ENCODE peak calls at places on chromosome X, in nine cellular contexts. P is activated CD8-positive, alpha-beta T cell treated with anti-CD3 and anti-CD28 coated beads for 36 hours; O is cardiac muscle cell; T is BE2C; X is D721Med; S is GM12865; G is A549; Y is body of pancreas; R is heart left ventricle. J is an unnamed sample.

GRCh38 chrX:24339911-24340310 is 20.5 kb upstream of the SUPT20HL1 start:
- DNase-seq in T (no peak), P (no peak), Y (no peak), G (no peak), O (no peak), R (no peak), X (no peak), S (no peak), J (no peak)

GRCh38 chrX:21978346-21978745 is 37.8 kb downstream of the SMS start:
- DNase-seq in T (no peak), O (no peak), P (no peak), Y (no peak), X (no peak), G (no peak), R (no peak), S (no peak), J (no peak)

GRCh38 chrX:24506082-24506481 is 41.0 kb downstream of the PDK3 start:
- DNase-seq in G (peak), X (no peak), O (peak), R (no peak), P (peak), Y (no peak), T (no peak), S (peak), J (peak)

GRCh38 chrX:9091253-9091652 is 57.3 kb upstream of the FAM9B start:
- DNase-seq in O (no peak), P (no peak), R (no peak), T (no peak), S (peak), G (no peak), Y (no peak), X (no peak), J (no peak)

GRCh38 chrX:107750263-107750662 is 25.3 kb downstream of the TSC22D3 start:
- DNase-seq in P (no peak), S (no peak), T (no peak), O (no peak), Y (no peak), G (no peak), X (no peak), R (no peak), J (no peak)

GRCh38 chrX:20594985-20595384 is 328.3 kb upstream of the RPS6KA3 start:
- DNase-seq in O (peak), G (peak), P (no peak), X (no peak), T (no peak), Y (no peak), R (no peak), S (no peak), J (no peak)

GRCh38 chrX:113399501-113400192 is 559.0 kb upstream of the AMOT start:
- DNase-seq in S (no peak), T (no peak), Y (no peak), X (no peak), P (no peak), G (no peak), O (peak), R (no peak), J (peak)

GRCh38 chrX:41688835-41689234 is at the start of gene GPR34:
- DNase-seq in Y (no peak), S (no peak), G (no peak), O (no peak), T (no peak), P (peak), R (no peak), X (no peak), J (no peak)

GRCh38 chrX:78712381-78712780 is 35.1 kb upstream of the LPAR4 start:
- DNase-seq in O (no peak), X (no peak), Y (no peak), R (no peak), G (no peak), T (no peak), S (no peak), P (no peak), J (no peak)

GRCh38 chrX:78708830-78709229 is 38.7 kb upstream of the LPAR4 start:
- DNase-seq in G (no peak), R (no peak), S (no peak), X (no peak), Y (no peak), O (no peak), P (no peak), T (no peak), J (no peak)

GRCh38 chrX:78710146-78710545 is 37.4 kb upstream of the LPAR4 start:
- DNase-seq in P (no peak), R (no peak), X (no peak), O (no peak), Y (no peak), T (no peak), G (no peak), S (no peak), J (no peak)

GRCh38 chrX:78708171-78708570 is 39.3 kb upstream of the LPAR4 start:
- DNase-seq in P (peak), S (peak), T (no peak), O (peak), X (no peak), R (no peak), G (peak), Y (no peak), J (no peak)
- TF ChIP-seq CTCF in P (no peak), S (peak), T (peak), O (peak), X (no peak), R (no peak), G (peak), Y (no peak), J (no peak)

DNA sequence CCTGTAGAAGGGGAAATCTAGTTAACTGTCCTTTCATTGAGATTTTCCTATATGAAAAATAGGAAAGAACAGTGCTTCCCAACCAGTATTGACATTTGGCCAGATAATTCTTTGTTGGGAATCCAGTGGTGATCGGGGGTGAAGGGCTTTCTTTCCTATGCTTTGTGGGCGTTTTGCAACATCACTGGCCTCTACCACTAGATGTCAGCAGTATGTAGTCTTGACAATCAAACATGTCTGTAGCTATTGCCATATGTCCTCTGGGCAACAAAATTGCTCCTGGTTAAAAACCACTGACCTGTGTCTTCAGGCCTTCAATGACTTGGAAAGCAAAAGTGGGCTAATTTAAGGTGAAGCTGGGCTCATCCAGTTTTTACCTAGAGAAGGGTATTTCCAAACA is 658.5 kb downstream of the DACH2 start:
- DNase-seq in R (no peak), P (no peak), T (no peak), Y (no peak), S (peak), O (no peak), G (peak), X (no peak), J (no peak)
- TF ChIP-seq CTCF in R (peak), P (no peak), T (peak), Y (peak), S (peak), O (no peak), G (no peak), X (peak), J (peak)

DNA sequence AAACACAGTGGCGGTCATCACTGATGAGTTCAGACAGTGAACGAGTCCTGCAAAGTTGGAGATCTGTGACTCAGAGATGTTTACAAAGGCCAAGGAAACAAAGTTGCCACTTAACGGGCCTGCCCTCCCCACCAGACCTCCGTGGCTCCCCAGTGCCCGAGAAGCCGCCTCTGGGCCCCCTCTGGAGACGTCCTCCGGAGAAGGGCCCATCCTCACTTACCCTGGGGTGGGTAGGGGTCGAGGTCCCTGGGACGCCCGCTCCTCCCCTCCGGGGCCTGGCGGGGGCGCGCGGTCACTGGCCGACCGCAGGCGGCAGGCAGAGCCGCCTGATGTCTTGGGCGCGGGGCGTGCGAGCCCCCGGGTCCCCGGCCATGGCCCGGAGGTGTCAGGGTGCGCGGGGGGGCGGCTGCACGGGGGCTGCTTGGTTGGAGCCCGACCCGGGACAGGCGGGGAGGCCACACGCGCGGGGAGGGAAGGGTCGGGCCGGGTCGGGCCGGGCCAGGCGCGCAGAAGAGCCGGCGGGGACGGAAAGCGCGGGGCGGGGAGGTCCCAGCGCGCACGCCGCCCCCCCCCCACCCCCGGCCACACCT is 590 bp downstream of the DHRSX start:
- DNase-seq in R (peak), G (peak), X (no peak), P (peak), O (peak), Y (no peak), T (peak), S (peak), J (peak)
- TF ChIP-seq CTCF in R (no peak), G (peak), X (no peak), P (no peak), O (peak), Y (peak), T (no peak), S (no peak), J (no peak)

GRCh38 chrX:125769628-125770027 is 396.5 kb downstream of the DCAF12L2 start:
- DNase-seq in Y (no peak), S (no peak), O (no peak), G (no peak), P (no peak), R (no peak), X (no peak), T (no peak), J (no peak)

GRCh38 chrX:125762954-125763353 is 403.1 kb downstream of the DCAF12L2 start:
- DNase-seq in G (no peak), S (no peak), P (no peak), R (no peak), X (no peak), O (no peak), Y (no peak), T (no peak), J (no peak)

GRCh38 chrX:125765347-125765746 is 400.7 kb downstream of the DCAF12L2 start:
- DNase-seq in X (no peak), P (no peak), S (no peak), Y (no peak), R (no peak), T (no peak), O (no peak), G (no peak), J (no peak)
- TF ChIP-seq CTCF in X (no peak), P (no peak), S (no peak), Y (no peak), R (no peak), T (no peak), O (no peak), G (no peak), J (no peak)

DNA sequence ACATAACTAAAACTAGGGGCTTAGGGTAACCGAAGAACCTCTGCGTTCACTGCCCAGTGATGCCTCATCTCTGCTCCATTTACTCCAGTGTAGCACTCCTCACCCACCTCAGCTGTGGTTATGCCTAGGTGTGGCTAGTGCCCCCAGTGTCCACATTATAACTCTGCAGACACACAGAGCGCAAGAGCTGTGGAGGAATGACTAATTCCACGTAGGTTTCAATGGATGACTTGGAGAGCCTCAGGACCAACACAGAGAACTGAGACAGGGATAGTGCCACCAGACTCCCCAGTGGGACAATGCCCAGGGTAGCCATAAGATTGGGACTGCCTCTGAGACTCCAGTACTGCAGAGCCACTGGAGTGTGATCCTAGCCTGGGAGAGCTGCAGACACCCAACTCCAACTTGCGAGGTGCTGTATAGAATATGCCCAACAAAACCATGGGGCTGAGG is 542.4 kb upstream of the DIPK2B start:
- DNase-seq in T (no peak), S (peak), X (no peak), G (peak), P (peak), R (no peak), O (no peak), Y (no peak), J (no peak)
- TF ChIP-seq CTCF in T (no peak), S (no peak), X (peak), G (no peak), P (no peak), R (peak), O (no peak), Y (no peak), J (no peak)

GRCh38 chrX:138708268-138708667 is 3.2 kb downstream of the FGF13 start:
- DNase-seq in S (no peak), R (no peak), G (no peak), X (no peak), O (no peak), P (no peak), Y (no peak), T (no peak), J (no peak)

GRCh38 chrX:138709886-138710285 is 1.6 kb downstream of the FGF13 start:
- DNase-seq in G (no peak), Y (no peak), T (no peak), S (no peak), X (no peak), P (no peak), R (no peak), O (no peak), J (no peak)

DNA sequence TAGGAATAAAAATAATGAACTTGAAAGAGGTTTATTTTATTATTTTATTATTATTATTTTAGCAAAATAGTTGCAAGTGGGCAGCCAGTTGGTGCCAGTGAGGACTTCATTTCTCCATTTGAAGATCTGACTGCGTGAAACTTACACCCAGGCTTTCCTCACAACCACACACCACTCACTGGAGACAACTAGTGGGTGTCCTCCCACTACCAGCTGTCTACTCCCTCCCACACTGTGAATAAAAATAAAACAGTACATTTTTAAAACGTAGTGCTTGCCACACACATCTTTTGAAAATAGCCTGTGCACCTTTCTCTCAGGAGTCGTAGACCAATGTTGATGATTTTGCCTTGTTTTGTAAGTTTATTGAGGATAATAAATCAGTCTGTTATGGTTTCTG is 7.4 kb downstream of the FGF13 start:
- DNase-seq in P (no peak), Y (no peak), O (no peak), X (no peak), G (no peak), S (no peak), R (no peak), T (no peak), J (no peak)
- TF ChIP-seq CTCF in P (no peak), Y (no peak), O (no peak), X (no peak), G (no peak), S (no peak), R (no peak), T (no peak), J (no peak)

GRCh38 chrX:12076046-12076445 is 62.2 kb upstream of the FRMPD4 start:
- DNase-seq in X (no peak), P (no peak), S (no peak), Y (no peak), R (no peak), T (no peak), G (peak), O (peak), J (no peak)
- TF ChIP-seq CTCF in X (no peak), P (no peak), S (no peak), Y (no peak), R (no peak), T (no peak), G (no peak), O (peak), J (no peak)

GRCh38 chrX:135688137-135688536 is 25.3 kb upstream of the CT45A1 start:
- DNase-seq in Y (no peak), P (no peak), S (no peak), G (peak), R (no peak), X (no peak), T (peak), O (no peak), J (no peak)
- TF ChIP-seq CTCF in Y (no peak), P (no peak), S (peak), G (peak), R (no peak), X (no peak), T (peak), O (peak), J (no peak)

GRCh38 chrX:153595387-153595786 is 3.6 kb downstream of the CCNQ start:
- DNase-seq in G (no peak), S (no peak), T (no peak), P (no peak), O (no peak), X (no peak), R (no peak), Y (no peak), J (no peak)

GRCh38 chrX:153590961-153591956 is 7.7 kb downstream of the CCNQ start:
- DNase-seq in X (no peak), Y (no peak), T (no peak), P (no peak), R (no peak), O (no peak), G (no peak), S (no peak), J (no peak)

GRCh38 chrX:153593811-153594500 is 5.0 kb downstream of the CCNQ start:
- DNase-seq in T (no peak), G (no peak), S (no peak), Y (no peak), X (no peak), P (no peak), R (no peak), O (no peak), J (no peak)

GRCh38 chrX:153592966-153593688 is 5.8 kb downstream of the CCNQ start:
- DNase-seq in Y (no peak), R (peak), S (no peak), G (no peak), O (no peak), T (peak), X (no peak), P (no peak), J (no peak)

GRCh38 chrX:153592091-153592833 is 6.7 kb downstream of the CCNQ start:
- DNase-seq in R (no peak), O (no peak), G (no peak), X (no peak), T (no peak), S (no peak), P (no peak), Y (no peak), J (no peak)
- TF ChIP-seq CTCF in R (no peak), O (no peak), G (no peak), X (no peak), T (no peak), S (no peak), P (no peak), Y (no peak), J (no peak)